ENCODE peak calls at places on chromosomes 13 and 19, in five cellular contexts. L is 8988T, P is tibial artery, G is Calu3, U is DMS79 treated with DMSO at 0.1 percent for 48 hours. Y is an unnamed sample.

GRCh38 chr13:22801402-22802003 is 379.3 kb upstream of the SGCG start:
- DNase-seq in U (no peak), P (no peak), L (no peak), G (no peak), Y (peak; percentile 13)

GRCh38 chr13:114065926-114066774 is 66.3 kb downstream of the RASA3 start:
- DNase-seq in U (no peak), G (no peak), P (no peak), L (no peak), Y (no peak)

GRCh38 chr13:49098198-49098597 is 121.9 kb upstream of the MLNR start:
- DNase-seq in G (peak; percentile 37), L (no peak), U (no peak), P (peak; percentile 71), Y (no peak)

GRCh38 chr19:54518844-54519243 is 16.2 kb downstream of the LAIR2 start:
- DNase-seq in P (no peak), G (peak; percentile 9), L (peak; percentile 33), U (peak; percentile 9), Y (no peak)

GRCh38 chr19:48501961-48502719 is 9.5 kb downstream of the LMTK3 start:
- DNase-seq in U (peak; percentile 93), L (peak; percentile 47), G (peak; percentile 88), P (peak; percentile 80), Y (peak; percentile 94)

GRCh38 chr19:50417138-50417849 is 1.4 kb upstream of the SPIB start:
- DNase-seq in P (no peak), G (no peak), U (no peak), L (no peak), Y (peak; percentile 45)

GRCh38 chr13:35700661-35701060 is 224.2 kb upstream of the MAB21L1 start:
- DNase-seq in P (no peak), U (no peak), G (no peak), L (no peak), Y (no peak)

GRCh38 chr19:42129399-42130253 is 2.6 kb downstream of the POU2F2 start:
- DNase-seq in P (peak; percentile 69), U (no peak), G (no peak), L (no peak), Y (no peak)

GRCh38 chr19:42069619-42070293 is at the start of gene GRIK5:
- DNase-seq in U (peak; percentile 58), P (peak; percentile 76), G (no peak), L (no peak), Y (no peak)

GRCh38 chr19:1125601-1126533 is 22.1 kb downstream of the GPX4 start:
- DNase-seq in P (no peak), U (no peak), G (no peak), L (no peak), Y (no peak)

GRCh38 chr13:39317284-39317683 is 279.0 kb downstream of the NHLRC3 start:
- DNase-seq in P (no peak), U (no peak), L (no peak), G (no peak), Y (no peak)

GRCh38 chr19:10718205-10719196 is 622 bp downstream of the DNM2 start:
- DNase-seq in P (no peak), G (peak; percentile 43), L (peak; percentile 40), U (no peak), Y (no peak)

GRCh38 chr19:43984687-43985000 is 656 bp downstream of the ZNF155 start:
- DNase-seq in U (no peak), G (no peak), P (no peak), L (no peak), Y (no peak)

GRCh38 chr13:50685491-50685890 is 158.0 kb downstream of the DLEU7 start:
- DNase-seq in L (no peak), G (peak; percentile 27), U (peak; percentile 14), P (peak; percentile 79), Y (peak; percentile 89)

GRCh38 chr13:75760182-75760981 is 124.3 kb downstream of the LMO7 start:
- DNase-seq in U (peak; percentile 30), G (peak; percentile 33), L (no peak), P (no peak), Y (peak; percentile 22)